ENCODE peak calls at places on chromosomes 11 and 22, in nine cellular contexts. T is neural progenitor cell; M is mucosa of descending colon; A is fibroblast of the aortic adventitia; V is kidney; F is PC-3; U is osteocyte; I is CD8-positive, alpha-beta T cell; H is type B pancreatic cell. B is an unnamed sample.

GRCh38 chr11:3052109-3052479 is 5.1 kb downstream of the CARS1 start:
- DNase-seq in H (no peak), I (no peak), A (no peak), T (no peak), F (no peak), M (no peak), U (no peak), V (peak), B (peak)

GRCh38 chr22:23068832-23069385 is 1.4 kb upstream of the GNAZ start:
- DNase-seq in M (no peak), A (no peak), V (peak), H (peak), U (no peak), F (no peak), T (no peak), I (no peak), B (no peak)

GRCh38 chr11:68780829-68781228 is 29.5 kb upstream of the TESMIN start:
- DNase-seq in T (peak), A (peak), F (no peak), U (no peak), I (no peak), H (no peak), V (no peak), M (peak), B (no peak)

GRCh38 chr22:26527574-26528465 is 15.5 kb upstream of the TFIP11 start:
- DNase-seq in H (no peak), T (no peak), U (no peak), V (no peak), M (no peak), A (no peak), I (no peak), F (no peak), B (no peak)

GRCh38 chr11:90171359-90171758 is 36.9 kb downstream of the NAALAD2 start:
- DNase-seq in F (no peak), T (no peak), A (no peak), V (no peak), I (no peak), M (no peak), H (no peak), U (no peak), B (no peak)

GRCh38 chr11:40292636-40293585 is 1166.5 kb downstream of the LRRC4C start:
- DNase-seq in F (no peak), M (no peak), T (peak), V (peak), I (no peak), H (no peak), A (no peak), U (no peak), B (peak)

GRCh38 chr22:50403701-50404101 is 60.6 kb downstream of the PPP6R2 start:
- DNase-seq in V (peak), M (peak), H (no peak), T (no peak), F (no peak), U (no peak), A (no peak), I (no peak), B (no peak)

GRCh38 chr11:7413961-7414728 is 71.2 kb upstream of the OLFML1 start:
- DNase-seq in U (no peak), A (no peak), V (no peak), H (no peak), M (no peak), F (peak), T (peak), I (no peak), B (no peak)

GRCh38 chr11:58905141-58905715 is 34.1 kb upstream of the GLYATL1 start:
- DNase-seq in V (no peak), T (peak), M (no peak), H (peak), A (peak), I (no peak), F (peak), U (no peak), B (peak)

GRCh38 chr11:61327669-61328071 is 5.2 kb downstream of the DDB1 start:
- DNase-seq in A (peak), H (no peak), M (no peak), F (no peak), V (no peak), I (no peak), U (no peak), T (no peak), B (no peak)

GRCh38 chr11:95230054-95231034 is 658 bp downstream of the SESN3 start:
- DNase-seq in M (peak), U (no peak), H (peak), F (no peak), V (peak), T (peak), I (peak), A (peak), B (peak)

GRCh38 chr11:62393735-62394134 is 25.1 kb upstream of the SCGB1A1 start:
- DNase-seq in T (no peak), I (no peak), U (no peak), F (no peak), M (no peak), V (no peak), H (no peak), A (no peak), B (no peak)

GRCh38 chr11:2267306-2267861 is 3.0 kb downstream of the ASCL2 start:
- DNase-seq in A (no peak), M (no peak), V (no peak), T (no peak), I (no peak), H (peak), U (no peak), F (no peak), B (no peak)

GRCh38 chr22:19848298-19849224 is 6.1 kb downstream of the GNB1L start:
- DNase-seq in H (no peak), T (no peak), U (no peak), A (no peak), V (peak), M (no peak), I (no peak), F (peak), B (no peak)

GRCh38 chr11:111663820-111664219 is 61.6 kb downstream of the SIK2 start:
- DNase-seq in A (peak), M (peak), V (no peak), U (no peak), H (no peak), F (no peak), I (no peak), T (no peak), B (no peak)

GRCh38 chr11:34251640-34251980 is 106.2 kb downstream of the ABTB2 start:
- DNase-seq in V (no peak), U (no peak), M (no peak), A (peak), T (no peak), F (no peak), H (no peak), I (no peak), B (no peak)

GRCh38 chr11:65898656-65899355 is 1.4 kb downstream of the FOSL1 start:
- DNase-seq in H (no peak), M (no peak), I (no peak), A (peak), V (no peak), F (no peak), U (no peak), T (no peak), B (no peak)

GRCh38 chr11:57458410-57459111 is 1.8 kb upstream of the RTN4RL2 start:
- DNase-seq in F (peak), V (peak), M (peak), T (peak), A (peak), U (no peak), H (no peak), I (no peak), B (peak)

GRCh38 chr11:65225284-65226102 is 36.3 kb upstream of the POLA2 start:
- DNase-seq in U (no peak), V (peak), F (no peak), M (peak), I (no peak), T (peak), A (peak), H (no peak), B (peak)

GRCh38 chr11:15307600-15307999 is 192.9 kb downstream of the INSC start:
- DNase-seq in F (no peak), I (no peak), T (peak), V (no peak), A (no peak), H (no peak), M (no peak), U (no peak), B (peak)

GRCh38 chr11:119729581-119730346 is 764 bp upstream of the NECTIN1 start:
- DNase-seq in V (peak), M (peak), F (peak), I (no peak), T (peak), H (no peak), U (no peak), A (peak), B (no peak)

GRCh38 chr22:49964136-49964492 is 3.5 kb downstream of the PIM3 start:
- DNase-seq in H (no peak), M (peak), V (peak), U (no peak), F (no peak), I (no peak), A (no peak), T (no peak), B (no peak)

GRCh38 chr11:123838659-123839058 is 32.5 kb upstream of the OR6M1 start:
- DNase-seq in U (no peak), A (no peak), I (no peak), T (no peak), F (peak), H (no peak), V (no peak), M (no peak), B (no peak)

GRCh38 chr22:44024288-44024908 is at the start of gene PARVB:
- DNase-seq in H (peak), U (no peak), I (no peak), V (peak), T (peak), F (peak), M (peak), A (peak), B (peak)

GRCh38 chr11:35343033-35343598 is 76.2 kb downstream of the SLC1A2 start:
- DNase-seq in U (no peak), M (no peak), H (no peak), A (no peak), F (no peak), V (no peak), I (no peak), T (no peak), B (no peak)

GRCh38 chr11:70549796-70550195 is 151.5 kb downstream of the CTTN start:
- DNase-seq in I (no peak), V (peak), U (no peak), A (no peak), F (no peak), T (no peak), M (no peak), H (no peak), B (no peak)

GRCh38 chr11:73330569-73331093 is 22.6 kb downstream of the ARHGEF17 start:
- DNase-seq in U (no peak), M (no peak), H (no peak), A (peak), F (peak), V (no peak), I (no peak), T (peak), B (peak)

GRCh38 chr11:35390737-35391682 is 28.3 kb downstream of the SLC1A2 start:
- DNase-seq in U (no peak), T (no peak), V (no peak), I (no peak), M (peak), H (no peak), A (peak), F (peak), B (no peak)

GRCh38 chr22:20625270-20625669 is 117.9 kb downstream of the MED15 start:
- DNase-seq in T (no peak), U (no peak), I (no peak), M (no peak), V (no peak), A (no peak), F (no peak), H (no peak), B (no peak)

GRCh38 chr11:117805048-117805447 is 8.0 kb upstream of the DSCAML1 start:
- DNase-seq in H (no peak), A (no peak), V (no peak), T (no peak), U (no peak), M (no peak), F (no peak), I (no peak), B (no peak)

GRCh38 chr11:122023614-122024250 is 92.3 kb downstream of the BLID start:
- DNase-seq in U (no peak), H (no peak), I (no peak), F (peak), A (peak), T (no peak), V (no peak), M (no peak), B (no peak)

GRCh38 chr11:65134952-65135632 is 773 bp upstream of the SYVN1 start:
- DNase-seq in I (peak), M (peak), F (peak), V (peak), H (peak), T (peak), U (peak), A (peak), B (peak)

GRCh38 chr11:112610494-112610893 is 349.8 kb upstream of the PLET1 start:
- DNase-seq in M (no peak), U (no peak), A (peak), T (no peak), I (no peak), H (no peak), F (no peak), V (no peak), B (no peak)

GRCh38 chr11:135027461-135027860 is 615.4 kb upstream of the B3GAT1 start:
- DNase-seq in U (no peak), T (peak), H (no peak), M (peak), F (peak), I (no peak), V (no peak), A (peak), B (no peak)

GRCh38 chr11:76857776-76858461 is 2.8 kb upstream of the ACER3 start:
- DNase-seq in U (no peak), T (no peak), I (no peak), H (no peak), M (no peak), A (no peak), V (no peak), F (no peak), B (no peak)

GRCh38 chr11:76863196-76863777 is 2.6 kb downstream of the ACER3 start:
- DNase-seq in V (no peak), T (no peak), U (no peak), I (no peak), A (no peak), H (no peak), F (no peak), M (no peak), B (no peak)

GRCh38 chr11:76861490-76861953 is 804 bp downstream of the ACER3 start:
- DNase-seq in M (peak), U (no peak), A (no peak), I (no peak), F (peak), T (peak), V (no peak), H (no peak), B (no peak)

GRCh38 chr11:76859708-76860233 is 947 bp upstream of the ACER3 start:
- DNase-seq in A (no peak), M (no peak), I (no peak), F (no peak), T (no peak), V (no peak), U (no peak), H (no peak), B (no peak)

GRCh38 chr11:76860539-76861475 is at the start of gene ACER3:
- DNase-seq in U (peak), I (peak), M (peak), F (peak), T (peak), V (peak), H (peak), A (peak), B (peak)
- TF ChIP-seq CTCF in U (peak), I (no peak), M (no peak), F (peak), T (peak), V (peak), H (peak), A (peak), B (no peak)

GRCh38 chr11:132099692-132100091 is 729.3 kb downstream of the NTM start:
- DNase-seq in M (peak), V (no peak), A (no peak), I (no peak), T (peak), F (peak), U (no peak), H (no peak), B (peak)
- TF ChIP-seq CTCF in M (no peak), V (no peak), A (peak), I (no peak), T (peak), F (peak), U (peak), H (peak), B (peak)

GRCh38 chr11:83310718-83311117 is 24.6 kb upstream of the CCDC90B start:
- DNase-seq in H (no peak), M (no peak), V (no peak), F (no peak), U (no peak), I (no peak), T (no peak), A (no peak), B (no peak)

GRCh38 chr11:83303358-83303757 is 17.2 kb upstream of the CCDC90B start:
- DNase-seq in V (no peak), A (no peak), U (no peak), F (no peak), M (no peak), H (no peak), I (no peak), T (no peak), B (no peak)

DNA sequence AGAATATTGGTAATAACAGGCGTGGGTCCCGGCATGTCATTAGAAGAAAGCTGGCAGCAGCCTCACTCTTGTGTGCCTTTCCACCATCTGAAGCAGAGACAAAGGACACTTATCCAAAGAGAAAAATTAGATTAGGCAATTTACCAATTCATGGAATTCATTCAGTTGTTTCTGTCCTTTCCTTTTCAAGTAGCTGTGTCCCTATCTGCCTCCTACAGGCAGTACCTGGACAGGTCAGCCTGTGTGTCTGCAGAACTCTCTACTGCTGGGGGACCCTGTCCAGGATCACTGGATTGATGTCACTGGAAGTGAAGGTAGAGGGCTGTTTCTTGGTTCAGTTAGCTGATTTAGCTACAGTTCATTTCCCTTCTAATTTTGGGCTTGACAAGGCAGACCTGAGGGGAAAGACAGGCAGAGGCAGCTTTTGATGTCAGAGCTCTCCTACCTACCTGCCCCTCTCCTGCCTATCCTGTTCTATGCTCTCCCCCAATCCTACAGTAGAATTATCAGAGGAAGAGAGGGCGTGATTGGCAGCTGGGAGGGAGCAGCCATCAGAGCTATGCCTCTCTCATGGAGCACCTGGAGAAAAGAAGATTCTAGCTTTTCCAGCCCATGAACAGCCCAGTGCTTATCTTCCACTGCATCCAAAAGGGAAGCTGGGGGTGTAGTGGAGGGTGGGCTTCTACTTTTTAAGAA is 20.4 kb upstream of the CCDC90B start:
- DNase-seq in A (no peak), U (no peak), T (no peak), F (no peak), M (no peak), V (no peak), H (no peak), I (no peak), B (no peak)
- TF ChIP-seq CTCF in A (no peak), U (no peak), T (peak), F (no peak), M (no peak), V (no peak), H (no peak), I (no peak), B (no peak)

GRCh38 chr11:127471662-127472061 is 471.1 kb upstream of the KIRREL3 start:
- DNase-seq in M (no peak), H (no peak), I (no peak), V (no peak), T (no peak), F (no peak), U (no peak), A (no peak), B (no peak)
- TF ChIP-seq CTCF in M (no peak), H (peak), I (no peak), V (no peak), T (peak), F (peak), U (no peak), A (no peak), B (peak)

DNA sequence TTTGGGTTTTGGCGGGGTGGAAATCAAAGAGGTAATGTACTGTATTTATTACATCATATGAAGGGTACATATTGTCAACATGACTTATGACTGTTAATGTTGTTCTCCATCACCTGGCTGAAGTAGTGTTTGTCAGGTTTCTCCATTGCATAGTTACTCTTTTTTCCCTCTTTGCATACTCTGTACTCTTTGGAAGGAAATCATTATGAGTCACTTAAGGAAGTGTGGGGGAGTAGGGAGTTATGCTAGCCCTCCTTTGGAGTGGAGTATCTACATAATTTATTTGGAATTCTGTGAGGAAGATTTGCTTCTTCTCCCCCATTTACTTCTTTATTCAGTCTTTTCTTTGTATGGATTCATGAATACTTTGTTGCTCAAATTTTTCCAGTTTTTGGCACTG is 3.6 kb upstream of the PGR start:
- DNase-seq in A (no peak), I (no peak), F (peak), V (no peak), U (no peak), T (no peak), M (no peak), H (no peak), B (no peak)
- TF ChIP-seq CTCF in A (no peak), I (no peak), F (no peak), V (no peak), U (no peak), T (no peak), M (no peak), H (no peak), B (no peak)

GRCh38 chr22:41094036-41094435 is 1.6 kb downstream of the EP300 start:
- DNase-seq in I (no peak), A (peak), V (no peak), F (peak), M (peak), H (no peak), U (no peak), T (peak), B (peak)

GRCh38 chr22:41096391-41096790 is 4.0 kb downstream of the EP300 start:
- DNase-seq in M (no peak), U (no peak), A (no peak), V (no peak), H (no peak), I (no peak), T (no peak), F (no peak), B (no peak)

GRCh38 chr22:41092847-41093371 is 517 bp downstream of the EP300 start:
- DNase-seq in V (no peak), A (peak), F (peak), U (no peak), T (peak), M (peak), H (no peak), I (no peak), B (peak)

GRCh38 chr22:41091139-41092022 is 1.0 kb upstream of the EP300 start:
- DNase-seq in I (peak), F (peak), H (peak), A (peak), T (peak), U (peak), V (peak), M (peak), B (peak)

GRCh38 chr22:41092023-41092817 is at the start of gene EP300:
- DNase-seq in I (peak), H (peak), V (peak), U (peak), M (peak), F (peak), T (peak), A (peak), B (peak)
- TF ChIP-seq CTCF in I (no peak), H (peak), V (no peak), U (peak), M (no peak), F (no peak), T (peak), A (peak), B (peak)

B was measured in glutamatergic neuron.